ENCODE peak calls at places on chromosomes 11 and 22, in seven cellular contexts. L, K, J, I, N, M and Q are unnamed samples.

GRCh38 chr11:90332415-90332814 is 109.6 kb upstream of the CHORDC1 start:
- DNase-seq in N (no peak), I (no peak), K (no peak), M (no peak), J (no peak), L (no peak), Q (no peak)

GRCh38 chr11:46290598-46291309 is 13.3 kb downstream of the CREB3L1 start:
- DNase-seq in M (peak; percentile 70), N (peak; percentile 97), J (peak; percentile 64), L (no peak), I (peak; percentile 94), K (peak; percentile 85), Q (no peak)

GRCh38 chr11:111694851-111695250 is 71.3 kb downstream of the PPP2R1B start:
- DNase-seq in K (no peak), I (peak; percentile 46), J (no peak), L (no peak), N (no peak), M (no peak), Q (no peak)

GRCh38 chr22:42316988-42317387 is 46.5 kb upstream of the TCF20 start:
- DNase-seq in J (no peak), I (no peak), M (no peak), N (no peak), L (peak; percentile 34), K (no peak), Q (no peak)

GRCh38 chr11:131253885-131254204 is 116.6 kb upstream of the NTM start:
- DNase-seq in M (no peak), I (no peak), K (no peak), L (no peak), J (no peak), N (no peak), Q (no peak)

GRCh38 chr22:20647586-20648305 is 126.2 kb upstream of the SERPIND1 start:
- DNase-seq in J (no peak), I (no peak), M (no peak), L (no peak), N (no peak), K (no peak), Q (peak; percentile 9)

GRCh38 chr22:24482586-24482985 is 12.5 kb upstream of the UPB1 start:
- DNase-seq in N (no peak), M (no peak), L (no peak), I (no peak), J (no peak), K (peak; percentile 54), Q (no peak)

GRCh38 chr11:77505956-77506355 is 32.1 kb upstream of the PAK1 start:
- DNase-seq in I (no peak), J (no peak), L (no peak), M (no peak), K (no peak), N (no peak), Q (no peak)

GRCh38 chr11:1049431-1049891 is 12.9 kb upstream of the MUC6 start:
- DNase-seq in M (no peak), N (no peak), J (peak; percentile 11), L (no peak), I (no peak), K (no peak), Q (no peak)

DNA sequence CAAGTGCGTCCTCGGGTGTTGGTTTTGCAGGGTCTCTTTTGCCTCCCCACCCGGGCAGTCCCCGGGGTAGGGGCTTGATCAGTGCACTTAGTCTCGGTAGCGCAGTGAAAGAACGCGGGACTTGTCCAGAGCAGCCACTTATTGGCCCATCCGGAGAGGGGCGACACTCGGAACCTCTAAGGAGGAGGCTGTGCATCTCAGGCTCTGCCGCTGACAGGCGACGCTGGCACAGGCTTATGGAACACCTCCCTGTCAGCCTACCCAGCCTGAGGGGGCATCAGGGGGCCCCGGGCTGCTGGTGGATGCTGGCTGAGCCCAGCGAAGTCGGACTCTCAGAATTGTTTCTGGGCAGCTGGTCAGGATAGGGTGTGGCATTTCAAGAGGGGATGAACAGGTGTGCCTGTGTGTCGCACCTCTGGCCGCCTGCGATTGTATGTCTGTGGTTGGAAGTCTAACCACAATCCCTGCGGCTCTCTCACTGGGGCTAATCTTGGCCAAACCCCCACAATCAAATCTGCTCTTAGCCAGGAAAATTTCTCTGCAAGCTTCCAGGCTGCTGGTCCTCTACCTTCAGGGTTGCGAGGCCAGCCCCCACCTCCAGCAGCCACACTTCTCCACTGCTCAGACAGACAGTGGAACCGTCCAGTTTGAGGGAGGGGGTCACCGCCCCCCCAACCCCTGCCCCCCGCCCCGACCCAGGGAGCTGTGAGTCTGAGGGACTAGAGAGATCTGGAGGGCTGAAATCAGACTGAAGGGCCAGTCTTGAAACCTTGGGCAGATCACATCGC is 814 bp downstream of the ATG16L2 start:
- DNase-seq in J (no peak), M (no peak), N (no peak), I (no peak), L (no peak), K (no peak), Q (no peak)
- TF ChIP-seq CTCF in J (no peak), M (no peak), N (no peak), I (peak; percentile 9), L (no peak), K (peak; percentile 31), Q (no peak)

GRCh38 chr11:62433553-62434301 is 14.9 kb downstream of the SCGB1A1 start:
- DNase-seq in L (no peak), I (no peak), N (no peak), J (no peak), M (no peak), K (no peak), Q (no peak)
- TF ChIP-seq CTCF in L (no peak), I (no peak), N (no peak), J (no peak), M (no peak), K (no peak), Q (no peak)

DNA sequence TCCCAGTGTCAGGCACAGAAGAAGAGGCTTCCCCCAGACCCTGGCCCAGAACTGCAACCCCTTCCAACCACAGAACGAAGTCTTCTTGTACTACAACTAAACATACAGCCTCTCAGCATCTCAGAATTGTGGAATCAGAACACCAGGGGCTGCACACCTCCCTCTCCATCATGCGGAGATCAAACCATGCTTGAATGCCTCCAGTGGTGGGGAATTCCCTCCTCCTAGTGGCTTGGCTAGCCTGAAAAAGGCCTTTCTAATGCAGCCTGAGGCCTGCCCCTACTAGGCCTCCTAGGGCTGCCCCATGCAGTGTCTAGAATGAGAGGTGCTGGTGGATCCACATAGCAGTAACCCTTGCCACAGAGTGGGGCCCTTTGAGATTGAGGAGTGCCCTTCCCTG is 62.7 kb downstream of the WNT7B start:
- DNase-seq in N (no peak), M (no peak), I (no peak), K (no peak), J (no peak), L (no peak), Q (no peak)
- TF ChIP-seq CTCF in N (no peak), M (no peak), I (no peak), K (no peak), J (no peak), L (no peak), Q (no peak)

DNA sequence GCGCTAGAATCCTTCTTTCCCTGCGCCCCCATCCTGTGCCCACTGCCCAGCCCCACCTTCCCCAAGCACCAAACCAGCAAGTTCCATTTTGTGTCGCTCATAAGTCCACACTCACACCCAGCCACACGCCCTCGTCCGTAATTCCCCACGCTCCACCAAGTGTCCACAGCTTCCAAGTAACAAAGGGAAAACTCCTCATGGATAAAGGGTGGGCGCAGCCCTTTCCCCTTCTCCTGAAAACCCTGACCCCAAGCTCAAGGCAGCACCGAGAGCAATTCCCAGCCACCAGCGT is 463 bp downstream of the FXYD6 start:
- DNase-seq in K (no peak), M (no peak), J (no peak), L (no peak), I (no peak), N (no peak), Q (no peak)
- TF ChIP-seq CTCF in K (no peak), M (no peak), J (no peak), L (no peak), I (no peak), N (no peak), Q (no peak)

DNA sequence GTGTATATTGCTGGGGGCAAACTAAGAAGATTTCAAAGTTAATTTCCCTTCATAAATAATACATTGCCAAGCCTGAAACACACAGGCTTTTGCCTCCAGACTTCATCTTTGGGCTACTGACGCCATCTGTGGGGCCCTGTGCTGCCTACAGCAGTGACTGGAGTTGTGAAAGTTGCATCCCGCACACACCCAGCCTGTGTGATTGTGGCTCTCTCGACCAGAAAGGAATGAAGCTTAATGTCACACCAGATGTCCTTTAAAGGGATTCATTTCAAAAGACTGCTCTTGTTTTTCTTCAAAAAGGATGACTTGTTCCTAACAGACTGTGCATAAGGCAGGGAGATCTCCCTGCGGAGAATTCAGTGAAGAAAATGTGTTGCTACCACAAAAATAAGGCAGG is 210.5 kb downstream of the FAM181B start:
- DNase-seq in K (no peak), N (no peak), J (no peak), L (peak; percentile 12), I (no peak), M (no peak), Q (no peak)
- TF ChIP-seq CTCF in K (no peak), N (no peak), J (no peak), L (peak; percentile 3), I (no peak), M (no peak), Q (no peak)

DNA sequence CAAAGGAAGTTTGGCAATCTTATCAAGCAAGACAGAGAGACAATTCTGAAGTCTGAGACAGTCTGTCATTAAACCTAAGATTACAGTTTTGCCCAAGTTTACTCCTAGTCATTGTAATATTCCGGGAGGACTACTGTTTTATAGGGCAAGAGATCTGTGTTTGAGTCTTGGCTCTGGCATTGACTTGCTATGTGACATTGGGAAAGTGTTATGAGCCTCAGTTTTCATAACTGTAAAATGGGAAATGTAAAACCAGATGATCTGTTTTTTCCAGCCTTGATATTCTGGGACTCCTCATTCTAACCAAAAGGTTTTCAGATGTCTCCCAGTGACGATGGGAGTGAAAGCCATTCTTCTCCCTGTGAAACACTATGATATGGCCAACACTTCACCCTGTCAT is 24.3 kb upstream of the SLCO2B1 start:
- DNase-seq in I (no peak), K (no peak), M (no peak), J (no peak), L (no peak), N (no peak), Q (no peak)
- TF ChIP-seq CTCF in I (no peak), K (no peak), M (no peak), J (no peak), L (no peak), N (no peak), Q (no peak)

DNA sequence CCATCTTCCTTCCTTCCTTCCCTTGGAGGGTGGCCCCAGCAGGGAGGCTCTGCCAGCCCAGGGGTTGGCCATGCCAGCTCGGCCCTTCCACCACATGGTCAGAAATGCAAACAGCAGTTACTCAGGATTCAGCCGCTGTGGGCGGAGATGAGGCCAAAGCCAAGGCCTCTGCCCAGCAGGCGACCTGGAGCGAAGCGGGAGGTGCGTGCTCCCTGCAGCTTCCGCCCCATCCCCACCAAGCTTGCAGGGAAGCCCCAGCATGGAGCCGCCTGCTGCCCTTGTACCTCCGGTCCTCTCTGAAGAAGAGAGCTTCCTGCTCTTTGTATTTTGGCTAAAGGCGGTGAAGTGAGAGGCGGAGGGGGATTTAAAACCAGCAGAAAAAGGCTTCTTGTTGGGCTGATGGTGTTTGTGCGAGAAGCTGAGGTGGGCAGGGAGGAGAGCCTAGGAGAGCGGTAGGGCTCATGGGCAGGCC is 50.4 kb downstream of the ANO1 start:
- DNase-seq in I (no peak), L (no peak), K (no peak), N (no peak), M (no peak), J (no peak), Q (no peak)
- TF ChIP-seq CTCF in I (peak; percentile 5), L (no peak), K (no peak), N (no peak), M (no peak), J (no peak), Q (no peak)